ENCODE peak calls at places on chromosomes 4 and X, in four cellular contexts. Y is GM13976, D is lower leg skin, P is H9. B is an unnamed sample.

GRCh38 chr4:170014359-170015008 is 11.7 kb downstream of the MFAP3L start:
- DNase-seq in Y (no peak), D (no peak), P (no peak), B (no peak)

GRCh38 chr4:25827897-25828296 is 34.9 kb downstream of the SEL1L3 start:
- DNase-seq in P (no peak), Y (no peak), D (no peak), B (no peak)

GRCh38 chrX:118420462-118420861 is 74.6 kb downstream of the WDR44 start:
- DNase-seq in D (no peak), Y (peak), P (no peak), B (no peak)

GRCh38 chr4:2689114-2689513 is 67.0 kb downstream of the TNIP2 start:
- DNase-seq in P (no peak), D (no peak), Y (no peak), B (no peak)

GRCh38 chrX:71366674-71367256 is 608 bp downstream of the TAF1 start:
- DNase-seq in D (peak), Y (peak), P (no peak), B (peak)

GRCh38 chr4:148059617-148060180 is 327.8 kb downstream of the ARHGAP10 start:
- DNase-seq in P (no peak), Y (no peak), D (no peak), B (no peak)

GRCh38 chrX:38108364-38108763 is 102.0 kb downstream of the SYTL5 start:
- DNase-seq in P (no peak), Y (no peak), D (no peak), B (no peak)

GRCh38 chr4:128461300-128462103 is 173.9 kb upstream of the PGRMC2 start:
- DNase-seq in Y (no peak), D (no peak), P (no peak), B (no peak)

GRCh38 chrX:130174051-130174704 is 2.4 kb downstream of the RAB33A start:
- DNase-seq in Y (no peak), P (no peak), D (peak), B (no peak)

GRCh38 chrX:22126311-22126710 is 94.2 kb downstream of the PHEX start:
- DNase-seq in Y (no peak), D (no peak), P (no peak), B (no peak)

GRCh38 chr4:21949073-21949457 is 493 bp upstream of the KCNIP4 start:
- DNase-seq in P (peak), Y (no peak), D (no peak), B (no peak)

GRCh38 chr4:86011117-86011516 is 348.7 kb downstream of the MAPK10 start:
- DNase-seq in D (no peak), P (no peak), Y (no peak), B (no peak)

GRCh38 chr4:109169160-109169559 is 133.3 kb downstream of the COL25A1 start:
- DNase-seq in P (no peak), D (no peak), Y (no peak), B (no peak)

GRCh38 chrX:38375888-38376287 is 23.5 kb downstream of the OTC start:
- DNase-seq in P (no peak), Y (peak), D (no peak), B (no peak)

GRCh38 chr4:180809439-180809838 is 1433.8 kb upstream of the TENM3 start:
- DNase-seq in P (no peak), Y (no peak), D (no peak), B (no peak)

GRCh38 chr4:111945014-111945413 is 200.2 kb upstream of the FAM241A start:
- DNase-seq in P (no peak), D (no peak), Y (no peak), B (no peak)

GRCh38 chrX:44235534-44235933 is 107.9 kb downstream of the EFHC2 start:
- DNase-seq in D (no peak), P (no peak), Y (no peak), B (no peak)

GRCh38 chrX:16488959-16489358 is 161.0 kb upstream of the S100G start:
- DNase-seq in Y (no peak), D (no peak), P (no peak), B (no peak)

GRCh38 chr4:30511751-30512150 is 208.4 kb upstream of the PCDH7 start:
- DNase-seq in P (no peak), Y (no peak), D (no peak), B (no peak)

GRCh38 chr4:1239141-1239948 is 9.6 kb downstream of the CTBP1 start:
- DNase-seq in P (no peak), D (peak), Y (no peak), B (no peak)

GRCh38 chr4:102343964-102344519 is 1.2 kb downstream of the SLC39A8 start:
- DNase-seq in Y (no peak), P (no peak), D (no peak), B (peak)

GRCh38 chrX:1546601-1547275 is 9.8 kb upstream of the P2RY8 start:
- DNase-seq in Y (no peak), D (peak), P (no peak), B (no peak)

GRCh38 chr4:51894246-51894645 is 51.3 kb downstream of the DCUN1D4 start:
- DNase-seq in P (no peak), D (no peak), Y (no peak), B (no peak)

GRCh38 chr4:2856266-2856665 is 12.6 kb downstream of the ADD1 start:
- DNase-seq in D (no peak), P (no peak), Y (no peak), B (no peak)

GRCh38 chr4:139144161-139144859 is 32.7 kb downstream of the ELF2 start:
- DNase-seq in D (no peak), P (peak), Y (no peak), B (peak)

DNA sequence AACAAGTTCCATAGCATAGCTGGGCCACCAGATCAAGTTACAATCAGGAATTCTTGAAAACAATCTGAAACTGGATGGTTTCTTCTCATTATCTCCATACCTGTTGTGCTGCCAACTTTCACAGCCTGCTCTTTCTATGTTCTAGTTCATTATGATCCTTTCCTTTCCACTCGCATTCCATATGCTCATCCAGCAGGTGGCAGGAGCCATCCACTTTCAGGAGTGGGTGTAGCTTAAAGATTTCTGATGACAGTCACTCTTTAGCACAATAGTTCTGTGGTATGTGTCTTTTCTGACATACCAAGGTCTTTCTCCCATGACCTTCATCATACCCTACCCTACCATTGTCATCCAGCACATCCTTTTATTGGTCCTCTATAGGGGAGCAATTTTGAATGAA is 46.4 kb downstream of the PAGE2 start:
- DNase-seq in P (no peak), D (no peak), Y (no peak), B (no peak)
- TF ChIP-seq CTCF in P (peak), D (no peak), Y (peak), B (peak)

DNA sequence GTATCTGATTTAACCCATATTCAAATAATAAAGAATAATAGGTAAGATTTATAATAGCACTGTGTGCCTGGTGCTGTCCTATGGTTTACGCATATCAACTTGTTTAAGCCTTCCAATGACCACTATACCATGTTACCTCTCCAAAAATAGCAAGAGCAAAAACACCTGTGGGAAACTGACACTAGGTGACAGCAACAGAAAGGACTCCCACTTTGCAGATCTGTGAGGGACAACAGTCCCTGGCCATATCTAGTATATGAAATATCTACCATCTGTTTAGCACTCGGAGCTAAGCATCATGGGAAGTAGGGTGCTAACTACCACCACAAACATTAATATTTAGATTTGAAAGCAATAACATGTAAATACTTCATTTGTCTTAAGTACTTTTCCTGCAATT is 55.7 kb upstream of the TXK start:
- DNase-seq in P (no peak), D (no peak), Y (no peak), B (no peak)
- TF ChIP-seq CTCF in P (no peak), D (no peak), Y (peak), B (no peak)

GRCh38 chr4:184506527-184507121 is 32.3 kb upstream of the IRF2 start:
- DNase-seq in P (peak), Y (peak), D (no peak), B (no peak)
- TF ChIP-seq CTCF in P (peak), Y (no peak), D (no peak), B (peak)

DNA sequence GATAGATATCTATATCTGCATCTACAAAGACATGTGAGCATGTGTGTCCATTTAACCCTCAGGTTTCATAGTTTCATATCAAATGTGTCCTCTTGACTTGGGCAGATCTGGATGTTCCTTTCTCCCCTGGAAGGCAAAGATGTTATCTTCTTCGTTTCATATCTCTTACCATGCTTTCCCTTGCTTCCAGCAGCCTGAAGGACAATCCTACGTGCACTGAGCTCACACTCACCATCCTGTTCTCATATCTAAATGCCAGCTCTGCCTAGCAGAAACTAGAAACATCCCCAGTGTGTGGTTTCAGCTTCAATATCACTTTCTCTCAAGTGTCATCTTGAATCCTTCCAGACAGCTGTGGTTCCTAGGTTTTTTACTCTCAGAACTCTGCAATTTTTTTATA is 66.2 kb downstream of the ZAR1 start:
- DNase-seq in Y (no peak), D (no peak), P (no peak), B (no peak)
- TF ChIP-seq CTCF in Y (no peak), D (no peak), P (no peak), B (no peak)

DNA sequence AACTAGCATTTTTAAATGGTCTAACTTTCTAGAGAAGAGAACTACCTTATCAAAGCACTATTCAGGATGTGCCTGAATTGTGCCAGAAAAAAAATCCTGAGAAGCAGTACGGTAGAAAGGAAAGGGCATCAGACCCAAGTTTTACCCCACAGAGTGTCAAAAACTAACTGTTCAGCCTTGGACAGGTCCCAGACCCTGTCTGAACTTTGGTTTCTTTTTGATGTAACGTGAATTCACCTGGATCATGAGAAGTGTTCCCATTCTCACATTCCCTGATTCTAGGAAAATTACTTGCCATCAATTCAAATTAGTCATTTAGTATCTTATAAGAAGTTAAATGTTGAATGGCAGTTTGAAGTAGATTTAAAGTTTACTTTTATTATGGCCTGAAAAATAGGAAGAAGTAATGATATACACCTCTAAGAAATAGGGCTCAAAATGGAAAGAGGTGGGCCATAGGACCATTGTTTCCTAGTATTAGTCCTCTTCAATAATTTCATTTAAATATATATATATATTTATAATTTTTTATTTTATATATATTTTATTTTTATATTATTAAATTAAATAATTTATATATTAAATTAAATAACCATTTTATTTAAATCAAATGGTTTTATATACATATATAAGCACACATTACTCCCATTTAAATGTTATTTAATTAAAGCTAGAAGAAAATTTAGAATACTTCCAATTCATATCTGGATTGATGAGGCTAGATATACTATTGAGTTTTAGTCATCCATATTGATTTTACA is 181.9 kb upstream of the PPARGC1A start:
- DNase-seq in D (no peak), Y (no peak), P (no peak), B (no peak)
- TF ChIP-seq CTCF in D (no peak), Y (no peak), P (no peak), B (no peak)

GRCh38 chrX:41092776-41093175 is 7.5 kb downstream of the USP9X start:
- DNase-seq in D (no peak), P (no peak), Y (no peak), B (no peak)
- TF ChIP-seq CTCF in D (no peak), P (no peak), Y (no peak), B (no peak)

GRCh38 chrX:107601759-107602158 is 26.6 kb upstream of the PRPS1 start:
- DNase-seq in P (no peak), D (no peak), Y (no peak), B (no peak)
- TF ChIP-seq CTCF in P (no peak), D (no peak), Y (no peak), B (no peak)

B was measured in lower lobe of right lung.